ENCODE peak calls at places on chromosomes 12 and 14, in five cellular contexts. One of them, this sample, is unnamed.

GRCh38 chr12:118052324-118053070 is 8.5 kb downstream of the WSB2 start:
- DNase-seq in K562: no peak
- DNase-seq in H1: no peak
- DNase-seq in GM12878: no peak
- DNase-seq in HepG2: peak; percentile 99
- DNase-seq in this sample: peak; percentile 4

GRCh38 chr14:38839743-38840375 is 263.2 kb downstream of the SEC23A start:
- DNase-seq in K562: no peak
- DNase-seq in H1: no peak
- DNase-seq in GM12878: no peak
- DNase-seq in HepG2: no peak
- DNase-seq in this sample: no peak

GRCh38 chr12:26271024-26271423 is 75.7 kb downstream of the SSPN start:
- DNase-seq in K562: no peak
- DNase-seq in H1: no peak
- DNase-seq in GM12878: no peak
- DNase-seq in HepG2: no peak
- DNase-seq in this sample: no peak

GRCh38 chr14:29913550-29913949 is 14.1 kb downstream of the PRKD1 start:
- DNase-seq in K562: no peak
- DNase-seq in H1: no peak
- DNase-seq in GM12878: no peak
- DNase-seq in HepG2: no peak
- DNase-seq in this sample: no peak

GRCh38 chr12:17456486-17456885 is 633.5 kb downstream of the RERGL start:
- DNase-seq in K562: no peak
- DNase-seq in H1: no peak
- DNase-seq in GM12878: no peak
- DNase-seq in HepG2: no peak
- DNase-seq in this sample: no peak

GRCh38 chr12:45040977-45041376 is 9.9 kb downstream of the DBX2 start:
- DNase-seq in K562: no peak
- DNase-seq in H1: no peak
- DNase-seq in GM12878: no peak
- DNase-seq in HepG2: no peak
- DNase-seq in this sample: no peak

GRCh38 chr14:71221119-71221518 is 313.9 kb downstream of the PCNX1 start:
- DNase-seq in K562: no peak
- DNase-seq in H1: no peak
- DNase-seq in GM12878: no peak
- DNase-seq in HepG2: no peak
- DNase-seq in this sample: no peak

GRCh38 chr14:105026789-105027563 is 6.1 kb upstream of the CDCA4 start:
- DNase-seq in K562: no peak
- DNase-seq in H1: no peak
- DNase-seq in GM12878: no peak
- DNase-seq in HepG2: no peak
- DNase-seq in this sample: no peak

GRCh38 chr14:59566725-59567124 is 9.9 kb downstream of the CCDC175 start:
- DNase-seq in K562: no peak
- DNase-seq in H1: no peak
- DNase-seq in GM12878: no peak
- DNase-seq in HepG2: no peak
- DNase-seq in this sample: no peak

GRCh38 chr12:115975411-115975810 is 302.1 kb downstream of the MED13L start:
- DNase-seq in K562: no peak
- DNase-seq in H1: no peak
- DNase-seq in GM12878: no peak
- DNase-seq in HepG2: no peak
- DNase-seq in this sample: no peak

GRCh38 chr12:61414470-61414869 is 845.7 kb upstream of the USP15 start:
- DNase-seq in K562: no peak
- DNase-seq in H1: no peak
- DNase-seq in GM12878: no peak
- DNase-seq in HepG2: no peak
- DNase-seq in this sample: no peak

GRCh38 chr14:37709419-37710195 is 114.2 kb downstream of the TTC6 start:
- DNase-seq in K562: no peak
- DNase-seq in H1: no peak
- DNase-seq in GM12878: no peak
- DNase-seq in HepG2: peak; percentile 70
- DNase-seq in this sample: peak; percentile 28

GRCh38 chr14:105185973-105186372 is 4.9 kb upstream of the NUDT14 start:
- DNase-seq in K562: no peak
- DNase-seq in H1: no peak
- DNase-seq in GM12878: no peak
- DNase-seq in HepG2: no peak
- DNase-seq in this sample: no peak

GRCh38 chr12:32454075-32454474 is 54.7 kb downstream of the FGD4 start:
- DNase-seq in K562: no peak
- DNase-seq in H1: peak; percentile 27
- DNase-seq in GM12878: no peak
- DNase-seq in HepG2: no peak
- DNase-seq in this sample: peak; percentile 90

GRCh38 chr12:2783936-2784600 is 10.7 kb upstream of the FKBP4 start:
- DNase-seq in K562: peak; percentile 57
- DNase-seq in H1: no peak
- DNase-seq in GM12878: no peak
- DNase-seq in HepG2: peak; percentile 23
- DNase-seq in this sample: peak; percentile 84

GRCh38 chr14:51448831-51449665 is 202.7 kb upstream of the FRMD6 start:
- DNase-seq in K562: no peak
- DNase-seq in H1: no peak
- DNase-seq in GM12878: no peak
- DNase-seq in HepG2: no peak
- DNase-seq in this sample: no peak

GRCh38 chr12:112792743-112793142 is 1.2 kb downstream of the RPH3A start:
- DNase-seq in K562: no peak
- DNase-seq in H1: no peak
- DNase-seq in GM12878: no peak
- DNase-seq in HepG2: no peak
- DNase-seq in this sample: no peak

GRCh38 chr12:80056845-80057244 is 42.5 kb upstream of the OTOGL start:
- DNase-seq in K562: no peak
- DNase-seq in H1: no peak
- DNase-seq in GM12878: no peak
- DNase-seq in HepG2: no peak
- DNase-seq in this sample: no peak
- TF ChIP-seq CREB1 in K562: no peak
- TF ChIP-seq CREB1 in H1: no peak
- TF ChIP-seq CREB1 in GM12878: no peak
- TF ChIP-seq CREB1 in HepG2: no peak
- TF ChIP-seq CREB1 in this sample: no peak

GRCh38 chr14:93263416-93263815 is 56.4 kb downstream of the UBR7 start:
- DNase-seq in K562: no peak
- DNase-seq in H1: no peak
- DNase-seq in GM12878: no peak
- DNase-seq in HepG2: no peak
- DNase-seq in this sample: no peak
- H4K20me1 ChIP-seq in K562: peaks cover 24% of the 10 kb centered on the region
- H4K20me1 ChIP-seq in H1: no peaks in the 10 kb centered on the region
- H4K20me1 ChIP-seq in GM12878: no peaks in the 10 kb centered on the region
- H4K20me1 ChIP-seq in HepG2: no peaks in the 10 kb centered on the region
- H4K20me1 ChIP-seq in this sample: peaks cover 5% of the 10 kb centered on the region

DNA sequence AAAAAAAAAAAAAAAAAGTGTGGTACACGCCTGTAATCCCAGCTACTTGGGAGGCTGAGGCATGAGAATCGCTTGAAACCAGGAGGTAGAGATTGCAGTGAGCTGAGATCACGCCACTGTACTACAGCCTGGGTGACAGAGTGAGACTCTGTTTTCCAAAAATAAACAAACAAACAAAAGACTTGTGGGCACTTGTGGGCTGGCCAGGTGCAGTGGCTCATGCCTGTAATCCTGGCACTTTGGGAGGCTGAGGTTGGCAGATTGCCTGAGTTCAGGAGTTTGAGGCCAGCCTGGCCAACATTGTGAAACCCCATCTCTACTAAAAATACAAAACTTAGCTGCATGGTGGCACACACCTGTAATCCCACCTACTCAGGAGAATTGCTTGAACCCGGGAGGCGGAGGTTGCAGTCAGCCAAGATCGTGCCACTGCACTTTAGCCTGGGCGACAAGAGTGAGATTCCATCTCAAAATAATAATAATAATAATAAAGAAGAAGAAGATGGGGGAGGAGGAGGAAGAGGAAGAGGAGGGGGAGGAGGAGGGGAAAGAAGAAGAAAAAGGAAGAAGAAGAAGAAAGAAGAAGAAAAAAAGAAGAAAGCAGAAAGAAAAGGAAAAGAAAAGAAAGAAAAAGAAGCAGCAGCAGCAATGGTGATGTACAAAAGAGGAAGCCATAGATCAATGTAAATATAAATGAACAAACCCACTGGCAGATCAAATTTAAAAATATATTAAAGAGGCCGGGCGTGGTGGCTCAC is 27.9 kb upstream of the CCNT1 start:
- DNase-seq in K562: no peak
- DNase-seq in H1: no peak
- DNase-seq in GM12878: no peak
- DNase-seq in HepG2: no peak
- DNase-seq in this sample: no peak
- TF ChIP-seq CREB1 in K562: no peak
- TF ChIP-seq CREB1 in H1: no peak
- TF ChIP-seq CREB1 in GM12878: no peak
- TF ChIP-seq CREB1 in HepG2: no peak
- TF ChIP-seq CREB1 in this sample: no peak

GRCh38 chr14:101835166-101835557 is 73.7 kb downstream of the PPP2R5C start:
- DNase-seq in K562: no peak
- DNase-seq in H1: no peak
- DNase-seq in GM12878: no peak
- DNase-seq in HepG2: no peak
- DNase-seq in this sample: no peak

GRCh38 chr14:101834387-101835165 is 73.1 kb downstream of the PPP2R5C start:
- DNase-seq in K562: no peak
- DNase-seq in H1: no peak
- DNase-seq in GM12878: no peak
- DNase-seq in HepG2: no peak
- DNase-seq in this sample: no peak

GRCh38 chr14:101838476-101838875 is 77.0 kb downstream of the PPP2R5C start:
- DNase-seq in K562: no peak
- DNase-seq in H1: no peak
- DNase-seq in GM12878: no peak
- DNase-seq in HepG2: no peak
- DNase-seq in this sample: no peak

GRCh38 chr14:101835566-101835965 is 74.1 kb downstream of the PPP2R5C start:
- DNase-seq in K562: no peak
- DNase-seq in H1: no peak
- DNase-seq in GM12878: no peak
- DNase-seq in HepG2: no peak
- DNase-seq in this sample: no peak

DNA sequence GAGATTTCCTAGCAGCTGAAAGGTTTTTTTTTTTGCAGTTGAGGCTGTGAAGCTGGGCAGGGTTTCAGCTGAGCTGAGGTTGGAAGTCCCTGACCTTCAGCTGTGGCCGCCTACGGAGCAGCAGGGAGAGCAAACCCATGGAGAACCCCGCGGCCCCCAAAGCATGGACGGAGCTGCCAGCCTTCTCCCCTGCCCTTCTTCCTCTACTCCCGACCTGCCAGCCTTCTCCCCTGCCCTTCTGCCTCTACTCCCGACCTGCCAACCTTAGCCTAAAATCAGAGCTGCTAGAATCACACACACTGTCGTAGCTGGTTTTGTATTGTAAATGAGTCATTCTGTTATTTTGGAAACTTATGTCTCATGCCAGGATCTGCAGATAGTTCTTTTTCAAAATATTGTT is 74.6 kb downstream of the PPP2R5C start:
- DNase-seq in K562: no peak
- DNase-seq in H1: no peak
- DNase-seq in GM12878: no peak
- DNase-seq in HepG2: no peak
- DNase-seq in this sample: no peak
- H4K20me1 ChIP-seq in K562: peaks cover 18% of the 10 kb centered on the region
- H4K20me1 ChIP-seq in H1: peaks cover 17% of the 10 kb centered on the region
- H4K20me1 ChIP-seq in GM12878: no peaks in the 10 kb centered on the region
- H4K20me1 ChIP-seq in HepG2: peaks cover 9% of the 10 kb centered on the region
- H4K20me1 ChIP-seq in this sample: peaks cover 32% of the 10 kb centered on the region

GRCh38 chr14:46820291-46820690 is 168.7 kb upstream of the RPL10L start:
- DNase-seq in K562: no peak
- DNase-seq in H1: no peak
- DNase-seq in GM12878: no peak
- DNase-seq in HepG2: no peak
- DNase-seq in this sample: no peak
- TF ChIP-seq CREB1 in K562: no peak
- TF ChIP-seq CREB1 in H1: no peak
- TF ChIP-seq CREB1 in GM12878: no peak
- TF ChIP-seq CREB1 in HepG2: no peak
- TF ChIP-seq CREB1 in this sample: no peak

GRCh38 chr12:132046561-132046960 is 96.8 kb downstream of the EP400 start:
- DNase-seq in K562: no peak
- DNase-seq in H1: no peak
- DNase-seq in GM12878: no peak
- DNase-seq in HepG2: no peak
- DNase-seq in this sample: no peak
- H4K20me1 ChIP-seq in K562: peaks cover 4% of the 10 kb centered on the region
- H4K20me1 ChIP-seq in H1: peaks cover 6% of the 10 kb centered on the region
- H4K20me1 ChIP-seq in GM12878: no peaks in the 10 kb centered on the region
- H4K20me1 ChIP-seq in HepG2: no peaks in the 10 kb centered on the region
- H4K20me1 ChIP-seq in this sample: no peaks in the 10 kb centered on the region

GRCh38 chr14:99562848-99563748 is 40.9 kb downstream of the CCDC85C start:
- DNase-seq in K562: peak; percentile 55
- DNase-seq in H1: peak; percentile 75
- DNase-seq in GM12878: no peak
- DNase-seq in HepG2: peak; percentile 84
- DNase-seq in this sample: peak; percentile 96

GRCh38 chr14:99565383-99565782 is 38.6 kb downstream of the CCDC85C start:
- DNase-seq in K562: no peak
- DNase-seq in H1: no peak
- DNase-seq in GM12878: no peak
- DNase-seq in HepG2: no peak
- DNase-seq in this sample: no peak

GRCh38 chr14:99563749-99564129 is 40.3 kb downstream of the CCDC85C start:
- DNase-seq in K562: no peak
- DNase-seq in H1: no peak
- DNase-seq in GM12878: no peak
- DNase-seq in HepG2: no peak
- DNase-seq in this sample: no peak

GRCh38 chr14:99564903-99565259 is 39.1 kb downstream of the CCDC85C start:
- DNase-seq in K562: no peak
- DNase-seq in H1: no peak
- DNase-seq in GM12878: no peak
- DNase-seq in HepG2: no peak
- DNase-seq in this sample: no peak

DNA sequence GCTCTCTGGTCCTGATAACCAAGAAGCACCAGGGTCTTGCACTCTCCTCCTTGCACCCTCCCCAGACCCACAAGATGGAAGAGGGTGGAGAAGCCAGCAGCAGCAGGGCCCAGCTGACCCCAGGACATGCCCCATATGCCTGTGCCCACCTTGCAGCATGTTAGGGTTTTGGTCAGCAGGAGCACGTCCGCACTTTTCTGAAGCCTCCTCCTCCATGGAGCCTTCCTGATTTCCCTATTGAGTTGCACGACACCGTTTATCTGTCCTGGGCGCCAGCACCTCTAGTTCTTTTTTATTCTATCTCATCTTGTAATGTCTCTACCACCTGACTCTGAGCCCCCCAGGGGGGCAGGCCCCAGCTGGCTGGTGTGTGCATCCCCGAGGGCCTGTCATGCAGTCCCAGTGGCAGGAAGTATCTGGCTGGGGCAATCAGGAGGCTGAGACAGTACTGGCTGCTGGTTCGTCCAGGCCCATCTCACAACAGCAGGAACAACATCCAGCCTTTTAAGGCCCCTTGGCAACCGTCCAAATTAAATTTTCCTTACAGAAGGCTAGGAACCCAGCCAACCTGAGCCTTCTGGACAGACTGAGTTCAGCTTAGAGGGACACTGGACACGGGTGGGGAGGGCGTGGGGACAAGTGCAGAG is 39.6 kb downstream of the CCDC85C start:
- DNase-seq in K562: no peak
- DNase-seq in H1: no peak
- DNase-seq in GM12878: no peak
- DNase-seq in HepG2: peak; percentile 51
- DNase-seq in this sample: no peak
- TF ChIP-seq CREB1 in K562: no peak
- TF ChIP-seq CREB1 in H1: no peak
- TF ChIP-seq CREB1 in GM12878: no peak
- TF ChIP-seq CREB1 in HepG2: no peak
- TF ChIP-seq CREB1 in this sample: no peak